ENCODE peak calls at places on chromosomes 11 and 22, in eight cellular contexts. One of them, this sample, is unnamed.

GRCh38 chr11:1139441-1140066 is 18.2 kb upstream of the MUC5AC start:
- DNase-seq in choroid plexus epithelial cell: peak; percentile 56
- DNase-seq in HEK293T: no peak
- DNase-seq in brain microvascular endothelial cell: peak; percentile 29
- DNase-seq in stimulated activated CD4-positive, alpha-beta T cell treated with anti-CD3 and anti-CD28 coated beads, Interleukin-2, amount 100 ng/mL, for 24 hours: no peak
- DNase-seq in endothelial cell: no peak
- DNase-seq in effector CD4-positive, alpha-beta T cell: no peak
- DNase-seq in GM12892: no peak
- DNase-seq in this sample: peak; percentile 33

GRCh38 chr22:22233081-22233480 is 11.5 kb upstream of the VPREB1 start:
- DNase-seq in choroid plexus epithelial cell: no peak
- DNase-seq in HEK293T: no peak
- DNase-seq in brain microvascular endothelial cell: no peak
- DNase-seq in stimulated activated CD4-positive, alpha-beta T cell treated with anti-CD3 and anti-CD28 coated beads, Interleukin-2, amount 100 ng/mL, for 24 hours: no peak
- DNase-seq in endothelial cell: no peak
- DNase-seq in effector CD4-positive, alpha-beta T cell: no peak
- DNase-seq in GM12892: no peak
- DNase-seq in this sample: no peak

GRCh38 chr11:62337682-62338181 is 484 bp downstream of the ASRGL1 start:
- DNase-seq in choroid plexus epithelial cell: no peak
- DNase-seq in HEK293T: peak; percentile 31
- DNase-seq in brain microvascular endothelial cell: no peak
- DNase-seq in stimulated activated CD4-positive, alpha-beta T cell treated with anti-CD3 and anti-CD28 coated beads, Interleukin-2, amount 100 ng/mL, for 24 hours: no peak
- DNase-seq in endothelial cell: peak; percentile 40
- DNase-seq in effector CD4-positive, alpha-beta T cell: no peak
- DNase-seq in GM12892: no peak
- DNase-seq in this sample: no peak

GRCh38 chr22:28983788-28984441 is 77.7 kb downstream of the C22orf31 start:
- DNase-seq in choroid plexus epithelial cell: peak; percentile 27
- DNase-seq in HEK293T: no peak
- DNase-seq in brain microvascular endothelial cell: no peak
- DNase-seq in stimulated activated CD4-positive, alpha-beta T cell treated with anti-CD3 and anti-CD28 coated beads, Interleukin-2, amount 100 ng/mL, for 24 hours: no peak
- DNase-seq in endothelial cell: no peak
- DNase-seq in effector CD4-positive, alpha-beta T cell: no peak
- DNase-seq in GM12892: no peak
- DNase-seq in this sample: no peak

GRCh38 chr11:71425851-71426250 is 22.3 kb downstream of the DHCR7 start:
- DNase-seq in choroid plexus epithelial cell: no peak
- DNase-seq in HEK293T: no peak
- DNase-seq in brain microvascular endothelial cell: no peak
- DNase-seq in stimulated activated CD4-positive, alpha-beta T cell treated with anti-CD3 and anti-CD28 coated beads, Interleukin-2, amount 100 ng/mL, for 24 hours: no peak
- DNase-seq in endothelial cell: no peak
- DNase-seq in effector CD4-positive, alpha-beta T cell: no peak
- DNase-seq in GM12892: no peak
- DNase-seq in this sample: no peak

GRCh38 chr11:116513894-116514293 is 258.9 kb downstream of the BUD13 start:
- DNase-seq in choroid plexus epithelial cell: peak; percentile 18
- DNase-seq in HEK293T: no peak
- DNase-seq in brain microvascular endothelial cell: peak; percentile 12
- DNase-seq in stimulated activated CD4-positive, alpha-beta T cell treated with anti-CD3 and anti-CD28 coated beads, Interleukin-2, amount 100 ng/mL, for 24 hours: peak; percentile 55
- DNase-seq in endothelial cell: peak; percentile 66
- DNase-seq in effector CD4-positive, alpha-beta T cell: no peak
- DNase-seq in GM12892: peak; percentile 33
- DNase-seq in this sample: no peak

GRCh38 chr22:28014141-28015055 is 95.3 kb upstream of the PITPNB start:
- DNase-seq in choroid plexus epithelial cell: no peak
- DNase-seq in HEK293T: no peak
- DNase-seq in brain microvascular endothelial cell: no peak
- DNase-seq in stimulated activated CD4-positive, alpha-beta T cell treated with anti-CD3 and anti-CD28 coated beads, Interleukin-2, amount 100 ng/mL, for 24 hours: no peak
- DNase-seq in endothelial cell: no peak
- DNase-seq in effector CD4-positive, alpha-beta T cell: no peak
- DNase-seq in GM12892: no peak
- DNase-seq in this sample: no peak

GRCh38 chr22:48236261-48236660 is 1473.8 kb downstream of the TBC1D22A start:
- DNase-seq in choroid plexus epithelial cell: no peak
- DNase-seq in HEK293T: no peak
- DNase-seq in brain microvascular endothelial cell: no peak
- DNase-seq in stimulated activated CD4-positive, alpha-beta T cell treated with anti-CD3 and anti-CD28 coated beads, Interleukin-2, amount 100 ng/mL, for 24 hours: no peak
- DNase-seq in endothelial cell: no peak
- DNase-seq in effector CD4-positive, alpha-beta T cell: no peak
- DNase-seq in GM12892: no peak
- DNase-seq in this sample: no peak

GRCh38 chr22:24995649-24996180 is 43.2 kb downstream of the KIAA1671 start:
- DNase-seq in choroid plexus epithelial cell: no peak
- DNase-seq in HEK293T: no peak
- DNase-seq in brain microvascular endothelial cell: no peak
- DNase-seq in stimulated activated CD4-positive, alpha-beta T cell treated with anti-CD3 and anti-CD28 coated beads, Interleukin-2, amount 100 ng/mL, for 24 hours: no peak
- DNase-seq in endothelial cell: no peak
- DNase-seq in effector CD4-positive, alpha-beta T cell: no peak
- DNase-seq in GM12892: no peak
- DNase-seq in this sample: no peak

GRCh38 chr11:124276081-124276480 is 19.9 kb downstream of the OR8G5 start:
- DNase-seq in choroid plexus epithelial cell: peak; percentile 66
- DNase-seq in HEK293T: no peak
- DNase-seq in brain microvascular endothelial cell: no peak
- DNase-seq in stimulated activated CD4-positive, alpha-beta T cell treated with anti-CD3 and anti-CD28 coated beads, Interleukin-2, amount 100 ng/mL, for 24 hours: no peak
- DNase-seq in endothelial cell: no peak
- DNase-seq in effector CD4-positive, alpha-beta T cell: no peak
- DNase-seq in GM12892: no peak
- DNase-seq in this sample: peak; percentile 58

GRCh38 chr11:112822478-112823274 is 138.5 kb upstream of the NCAM1 start:
- DNase-seq in choroid plexus epithelial cell: no peak
- DNase-seq in HEK293T: no peak
- DNase-seq in brain microvascular endothelial cell: no peak
- DNase-seq in stimulated activated CD4-positive, alpha-beta T cell treated with anti-CD3 and anti-CD28 coated beads, Interleukin-2, amount 100 ng/mL, for 24 hours: no peak
- DNase-seq in endothelial cell: no peak
- DNase-seq in effector CD4-positive, alpha-beta T cell: no peak
- DNase-seq in GM12892: no peak
- DNase-seq in this sample: no peak

GRCh38 chr22:27727673-27728451 is 73.7 kb downstream of the MN1 start:
- DNase-seq in choroid plexus epithelial cell: no peak
- DNase-seq in HEK293T: no peak
- DNase-seq in brain microvascular endothelial cell: no peak
- DNase-seq in stimulated activated CD4-positive, alpha-beta T cell treated with anti-CD3 and anti-CD28 coated beads, Interleukin-2, amount 100 ng/mL, for 24 hours: no peak
- DNase-seq in endothelial cell: no peak
- DNase-seq in effector CD4-positive, alpha-beta T cell: no peak
- DNase-seq in GM12892: no peak
- DNase-seq in this sample: no peak

GRCh38 chr22:46843691-46844297 is 81.3 kb downstream of the TBC1D22A start:
- DNase-seq in choroid plexus epithelial cell: no peak
- DNase-seq in HEK293T: no peak
- DNase-seq in brain microvascular endothelial cell: no peak
- DNase-seq in stimulated activated CD4-positive, alpha-beta T cell treated with anti-CD3 and anti-CD28 coated beads, Interleukin-2, amount 100 ng/mL, for 24 hours: no peak
- DNase-seq in endothelial cell: no peak
- DNase-seq in effector CD4-positive, alpha-beta T cell: no peak
- DNase-seq in GM12892: no peak
- DNase-seq in this sample: no peak

GRCh38 chr11:131979364-131979763 is 608.9 kb downstream of the NTM start:
- DNase-seq in choroid plexus epithelial cell: no peak
- DNase-seq in HEK293T: no peak
- DNase-seq in brain microvascular endothelial cell: no peak
- DNase-seq in stimulated activated CD4-positive, alpha-beta T cell treated with anti-CD3 and anti-CD28 coated beads, Interleukin-2, amount 100 ng/mL, for 24 hours: no peak
- DNase-seq in endothelial cell: no peak
- DNase-seq in effector CD4-positive, alpha-beta T cell: no peak
- DNase-seq in GM12892: no peak
- DNase-seq in this sample: no peak

GRCh38 chr11:92969293-92969633 is 188 bp upstream of the MTNR1B start:
- DNase-seq in choroid plexus epithelial cell: no peak
- DNase-seq in HEK293T: no peak
- DNase-seq in brain microvascular endothelial cell: no peak
- DNase-seq in stimulated activated CD4-positive, alpha-beta T cell treated with anti-CD3 and anti-CD28 coated beads, Interleukin-2, amount 100 ng/mL, for 24 hours: no peak
- DNase-seq in endothelial cell: no peak
- DNase-seq in effector CD4-positive, alpha-beta T cell: no peak
- DNase-seq in GM12892: no peak
- DNase-seq in this sample: no peak

GRCh38 chr11:72591785-72592490 is 82.3 kb downstream of the PDE2A start:
- DNase-seq in choroid plexus epithelial cell: peak; percentile 25
- DNase-seq in HEK293T: no peak
- DNase-seq in brain microvascular endothelial cell: no peak
- DNase-seq in stimulated activated CD4-positive, alpha-beta T cell treated with anti-CD3 and anti-CD28 coated beads, Interleukin-2, amount 100 ng/mL, for 24 hours: peak; percentile 42
- DNase-seq in endothelial cell: no peak
- DNase-seq in effector CD4-positive, alpha-beta T cell: peak; percentile 38
- DNase-seq in GM12892: no peak
- DNase-seq in this sample: no peak

GRCh38 chr11:65615950-65616574 is 486 bp downstream of the PCNX3 start:
- DNase-seq in choroid plexus epithelial cell: peak; percentile 21
- DNase-seq in HEK293T: peak; percentile 67
- DNase-seq in brain microvascular endothelial cell: no peak
- DNase-seq in stimulated activated CD4-positive, alpha-beta T cell treated with anti-CD3 and anti-CD28 coated beads, Interleukin-2, amount 100 ng/mL, for 24 hours: peak; percentile 73
- DNase-seq in endothelial cell: peak; percentile 60
- DNase-seq in effector CD4-positive, alpha-beta T cell: peak; percentile 34
- DNase-seq in GM12892: peak; percentile 79
- DNase-seq in this sample: no peak

GRCh38 chr11:4607111-4607510 is 920 bp downstream of the TRIM68 start:
- DNase-seq in choroid plexus epithelial cell: no peak
- DNase-seq in HEK293T: no peak
- DNase-seq in brain microvascular endothelial cell: no peak
- DNase-seq in stimulated activated CD4-positive, alpha-beta T cell treated with anti-CD3 and anti-CD28 coated beads, Interleukin-2, amount 100 ng/mL, for 24 hours: no peak
- DNase-seq in endothelial cell: no peak
- DNase-seq in effector CD4-positive, alpha-beta T cell: no peak
- DNase-seq in GM12892: no peak
- DNase-seq in this sample: no peak

GRCh38 chr22:44409211-44409648 is 88.8 kb downstream of the RTL6 start:
- DNase-seq in choroid plexus epithelial cell: no peak
- DNase-seq in HEK293T: no peak
- DNase-seq in brain microvascular endothelial cell: no peak
- DNase-seq in stimulated activated CD4-positive, alpha-beta T cell treated with anti-CD3 and anti-CD28 coated beads, Interleukin-2, amount 100 ng/mL, for 24 hours: no peak
- DNase-seq in endothelial cell: no peak
- DNase-seq in effector CD4-positive, alpha-beta T cell: no peak
- DNase-seq in GM12892: no peak
- DNase-seq in this sample: no peak

GRCh38 chr11:64500176-64501013 is 90.6 kb upstream of the SLC22A12 start:
- DNase-seq in choroid plexus epithelial cell: no peak
- DNase-seq in HEK293T: no peak
- DNase-seq in brain microvascular endothelial cell: no peak
- DNase-seq in stimulated activated CD4-positive, alpha-beta T cell treated with anti-CD3 and anti-CD28 coated beads, Interleukin-2, amount 100 ng/mL, for 24 hours: no peak
- DNase-seq in endothelial cell: no peak
- DNase-seq in effector CD4-positive, alpha-beta T cell: no peak
- DNase-seq in GM12892: no peak
- DNase-seq in this sample: no peak

GRCh38 chr11:35524780-35525179 is 636 bp downstream of the PAMR1 start:
- DNase-seq in choroid plexus epithelial cell: peak; percentile 72
- DNase-seq in HEK293T: no peak
- DNase-seq in brain microvascular endothelial cell: peak; percentile 52
- DNase-seq in stimulated activated CD4-positive, alpha-beta T cell treated with anti-CD3 and anti-CD28 coated beads, Interleukin-2, amount 100 ng/mL, for 24 hours: no peak
- DNase-seq in endothelial cell: no peak
- DNase-seq in effector CD4-positive, alpha-beta T cell: no peak
- DNase-seq in GM12892: no peak
- DNase-seq in this sample: no peak

GRCh38 chr11:71574418-71574817 is 8.3 kb downstream of the KRTAP5-11 start:
- DNase-seq in choroid plexus epithelial cell: no peak
- DNase-seq in HEK293T: no peak
- DNase-seq in brain microvascular endothelial cell: no peak
- DNase-seq in stimulated activated CD4-positive, alpha-beta T cell treated with anti-CD3 and anti-CD28 coated beads, Interleukin-2, amount 100 ng/mL, for 24 hours: no peak
- DNase-seq in endothelial cell: no peak
- DNase-seq in effector CD4-positive, alpha-beta T cell: no peak
- DNase-seq in GM12892: no peak
- DNase-seq in this sample: no peak

GRCh38 chr11:11171285-11171684 is 181.8 kb downstream of the CSNK2A3 start:
- DNase-seq in choroid plexus epithelial cell: no peak
- DNase-seq in HEK293T: no peak
- DNase-seq in brain microvascular endothelial cell: peak; percentile 22
- DNase-seq in stimulated activated CD4-positive, alpha-beta T cell treated with anti-CD3 and anti-CD28 coated beads, Interleukin-2, amount 100 ng/mL, for 24 hours: no peak
- DNase-seq in endothelial cell: no peak
- DNase-seq in effector CD4-positive, alpha-beta T cell: no peak
- DNase-seq in GM12892: no peak
- DNase-seq in this sample: no peak

GRCh38 chr11:72075109-72075508 is 5.2 kb downstream of the NUMA1 start:
- DNase-seq in choroid plexus epithelial cell: no peak
- DNase-seq in HEK293T: no peak
- DNase-seq in brain microvascular endothelial cell: no peak
- DNase-seq in stimulated activated CD4-positive, alpha-beta T cell treated with anti-CD3 and anti-CD28 coated beads, Interleukin-2, amount 100 ng/mL, for 24 hours: no peak
- DNase-seq in endothelial cell: no peak
- DNase-seq in effector CD4-positive, alpha-beta T cell: no peak
- DNase-seq in GM12892: no peak
- DNase-seq in this sample: no peak

GRCh38 chr11:27215471-27216267 is 147.3 kb downstream of the CCDC34 start:
- DNase-seq in choroid plexus epithelial cell: no peak
- DNase-seq in HEK293T: no peak
- DNase-seq in brain microvascular endothelial cell: no peak
- DNase-seq in stimulated activated CD4-positive, alpha-beta T cell treated with anti-CD3 and anti-CD28 coated beads, Interleukin-2, amount 100 ng/mL, for 24 hours: no peak
- DNase-seq in endothelial cell: peak; percentile 70
- DNase-seq in effector CD4-positive, alpha-beta T cell: no peak
- DNase-seq in GM12892: no peak
- DNase-seq in this sample: no peak

GRCh38 chr22:27801197-27801615 is 350 bp downstream of the MN1 start:
- DNase-seq in choroid plexus epithelial cell: peak; percentile 59
- DNase-seq in HEK293T: peak; percentile 72
- DNase-seq in brain microvascular endothelial cell: no peak
- DNase-seq in stimulated activated CD4-positive, alpha-beta T cell treated with anti-CD3 and anti-CD28 coated beads, Interleukin-2, amount 100 ng/mL, for 24 hours: peak; percentile 44
- DNase-seq in endothelial cell: peak; percentile 52
- DNase-seq in effector CD4-positive, alpha-beta T cell: peak; percentile 13
- DNase-seq in GM12892: no peak
- DNase-seq in this sample: no peak

GRCh38 chr11:43925932-43926505 is 16.4 kb upstream of the C11orf96 start:
- DNase-seq in choroid plexus epithelial cell: no peak
- DNase-seq in HEK293T: no peak
- DNase-seq in brain microvascular endothelial cell: no peak
- DNase-seq in stimulated activated CD4-positive, alpha-beta T cell treated with anti-CD3 and anti-CD28 coated beads, Interleukin-2, amount 100 ng/mL, for 24 hours: no peak
- DNase-seq in endothelial cell: no peak
- DNase-seq in effector CD4-positive, alpha-beta T cell: no peak
- DNase-seq in GM12892: no peak
- DNase-seq in this sample: no peak

GRCh38 chr11:68116126-68116525 is 5.1 kb downstream of the CHKA start:
- DNase-seq in choroid plexus epithelial cell: no peak
- DNase-seq in HEK293T: no peak
- DNase-seq in brain microvascular endothelial cell: no peak
- DNase-seq in stimulated activated CD4-positive, alpha-beta T cell treated with anti-CD3 and anti-CD28 coated beads, Interleukin-2, amount 100 ng/mL, for 24 hours: no peak
- DNase-seq in endothelial cell: no peak
- DNase-seq in effector CD4-positive, alpha-beta T cell: no peak
- DNase-seq in GM12892: no peak
- DNase-seq in this sample: no peak

GRCh38 chr22:35915477-35916013 is 113.1 kb downstream of the RBFOX2 start:
- DNase-seq in choroid plexus epithelial cell: peak; percentile 21
- DNase-seq in HEK293T: no peak
- DNase-seq in brain microvascular endothelial cell: no peak
- DNase-seq in stimulated activated CD4-positive, alpha-beta T cell treated with anti-CD3 and anti-CD28 coated beads, Interleukin-2, amount 100 ng/mL, for 24 hours: no peak
- DNase-seq in endothelial cell: no peak
- DNase-seq in effector CD4-positive, alpha-beta T cell: no peak
- DNase-seq in GM12892: no peak
- DNase-seq in this sample: no peak

GRCh38 chr11:82557274-82557673 is 176.4 kb downstream of the FAM181B start:
- DNase-seq in choroid plexus epithelial cell: no peak
- DNase-seq in HEK293T: no peak
- DNase-seq in brain microvascular endothelial cell: no peak
- DNase-seq in stimulated activated CD4-positive, alpha-beta T cell treated with anti-CD3 and anti-CD28 coated beads, Interleukin-2, amount 100 ng/mL, for 24 hours: no peak
- DNase-seq in endothelial cell: no peak
- DNase-seq in effector CD4-positive, alpha-beta T cell: no peak
- DNase-seq in GM12892: no peak
- DNase-seq in this sample: no peak

GRCh38 chr22:38135133-38135706 is 24.7 kb upstream of the BAIAP2L2 start:
- DNase-seq in choroid plexus epithelial cell: peak; percentile 76
- DNase-seq in HEK293T: no peak
- DNase-seq in brain microvascular endothelial cell: peak; percentile 81
- DNase-seq in stimulated activated CD4-positive, alpha-beta T cell treated with anti-CD3 and anti-CD28 coated beads, Interleukin-2, amount 100 ng/mL, for 24 hours: no peak
- DNase-seq in endothelial cell: no peak
- DNase-seq in effector CD4-positive, alpha-beta T cell: no peak
- DNase-seq in GM12892: no peak
- DNase-seq in this sample: peak; percentile 39

GRCh38 chr11:95545116-95545875 is 244.3 kb downstream of the FAM76B start:
- DNase-seq in choroid plexus epithelial cell: no peak
- DNase-seq in HEK293T: no peak
- DNase-seq in brain microvascular endothelial cell: no peak
- DNase-seq in stimulated activated CD4-positive, alpha-beta T cell treated with anti-CD3 and anti-CD28 coated beads, Interleukin-2, amount 100 ng/mL, for 24 hours: no peak
- DNase-seq in endothelial cell: peak; percentile 6
- DNase-seq in effector CD4-positive, alpha-beta T cell: no peak
- DNase-seq in GM12892: no peak
- DNase-seq in this sample: no peak

GRCh38 chr22:45149671-45150070 is 14.1 kb upstream of the NUP50 start:
- DNase-seq in choroid plexus epithelial cell: peak; percentile 65
- DNase-seq in HEK293T: no peak
- DNase-seq in brain microvascular endothelial cell: no peak
- DNase-seq in stimulated activated CD4-positive, alpha-beta T cell treated with anti-CD3 and anti-CD28 coated beads, Interleukin-2, amount 100 ng/mL, for 24 hours: no peak
- DNase-seq in endothelial cell: no peak
- DNase-seq in effector CD4-positive, alpha-beta T cell: no peak
- DNase-seq in GM12892: no peak
- DNase-seq in this sample: no peak

GRCh38 chr11:99281331-99281730 is 260.6 kb downstream of the CNTN5 start:
- DNase-seq in choroid plexus epithelial cell: no peak
- DNase-seq in HEK293T: no peak
- DNase-seq in brain microvascular endothelial cell: no peak
- DNase-seq in stimulated activated CD4-positive, alpha-beta T cell treated with anti-CD3 and anti-CD28 coated beads, Interleukin-2, amount 100 ng/mL, for 24 hours: no peak
- DNase-seq in endothelial cell: no peak
- DNase-seq in effector CD4-positive, alpha-beta T cell: no peak
- DNase-seq in GM12892: no peak
- DNase-seq in this sample: no peak